ENCODE peak calls at places on chromosomes 5 and 9, in six cellular contexts. M is CD8-positive, alpha-beta T cell; P is A549; D is Peyer's patch; I is foreskin keratinocyte; T is mesenchymal stem cell. S is an unnamed sample.

GRCh38 chr9:136014928-136015633 is 53.9 kb upstream of the UBAC1 start:
- DNase-seq in P (no peak), M (no peak), T (no peak), I (no peak), D (no peak), S (peak; percentile 44)

GRCh38 chr9:116471943-116472506 is 215.1 kb upstream of the TRIM32 start:
- DNase-seq in M (no peak), I (no peak), T (no peak), D (no peak), P (no peak), S (no peak)

GRCh38 chr5:178545941-178546674 is 44.1 kb downstream of the COL23A1 start:
- DNase-seq in D (no peak), I (no peak), P (no peak), T (no peak), M (no peak), S (no peak)

GRCh38 chr9:76400534-76401096 is 6.4 kb upstream of the RFK start:
- DNase-seq in P (no peak), T (no peak), M (no peak), D (no peak), I (peak; percentile 85), S (no peak)

GRCh38 chr9:111399211-111399739 is 69.3 kb upstream of the OR2K2 start:
- DNase-seq in D (no peak), M (no peak), T (no peak), I (no peak), P (no peak), S (no peak)

GRCh38 chr5:124546643-124547042 is 199.8 kb downstream of the ZNF608 start:
- DNase-seq in M (no peak), P (no peak), I (peak; percentile 32), T (peak; percentile 34), D (no peak), S (no peak)

GRCh38 chr9:134804871-134805270 is 75.7 kb upstream of the FCN2 start:
- DNase-seq in I (no peak), M (no peak), P (no peak), T (no peak), D (no peak), S (no peak)

GRCh38 chr5:176538985-176539384 is 1.8 kb upstream of the RNF44 start:
- DNase-seq in D (no peak), I (no peak), P (no peak), T (no peak), M (no peak), S (no peak)

GRCh38 chr5:76249601-76250000 is 153.5 kb upstream of the IQGAP2 start:
- DNase-seq in I (no peak), P (no peak), M (no peak), D (no peak), T (no peak), S (no peak)

GRCh38 chr9:93223241-93224180 is 39.6 kb downstream of the WNK2 start:
- DNase-seq in P (peak; percentile 65), I (peak; percentile 91), M (no peak), T (no peak), D (no peak), S (no peak)

GRCh38 chr9:128913048-128913900 is 7.5 kb upstream of the PHYHD1 start:
- DNase-seq in T (no peak), D (no peak), M (no peak), I (no peak), P (peak; percentile 42), S (no peak)

GRCh38 chr5:66807743-66808142 is 211.6 kb downstream of the MAST4 start:
- DNase-seq in I (peak; percentile 80), T (peak; percentile 41), M (no peak), P (peak; percentile 66), D (no peak), S (no peak)

GRCh38 chr5:179149278-179149677 is 89.1 kb downstream of the ZNF354C start:
- DNase-seq in I (no peak), M (no peak), T (no peak), D (no peak), P (no peak), S (peak; percentile 17)

GRCh38 chr5:6405591-6405990 is 27.2 kb upstream of the MED10 start:
- DNase-seq in M (no peak), I (no peak), D (no peak), T (no peak), P (no peak), S (no peak)

GRCh38 chr5:151427258-151427657 is 20.1 kb upstream of the SLC36A1 start:
- DNase-seq in D (no peak), I (no peak), M (no peak), T (no peak), P (no peak), S (no peak)

GRCh38 chr5:171428168-171428658 is 8.8 kb downstream of the FGF18 start:
- DNase-seq in M (no peak), D (peak; percentile 21), I (no peak), T (no peak), P (no peak), S (no peak)

GRCh38 chr5:17185776-17186175 is 31.7 kb upstream of the BASP1 start:
- DNase-seq in T (peak; percentile 94), M (no peak), D (peak; percentile 56), P (no peak), I (peak; percentile 59), S (no peak)

GRCh38 chr9:128163523-128164331 is 3.7 kb downstream of the BBLN start:
- DNase-seq in T (no peak), P (no peak), D (no peak), I (no peak), M (no peak), S (peak; percentile 52)

GRCh38 chr5:65483474-65484346 is 2.0 kb upstream of the ADAMTS6 start:
- DNase-seq in T (peak; percentile 85), M (no peak), D (no peak), I (peak; percentile 63), P (no peak), S (no peak)

GRCh38 chr5:38673671-38674071 is 117.2 kb upstream of the LIFR start:
- DNase-seq in P (no peak), I (peak; percentile 30), D (no peak), T (no peak), M (no peak), S (no peak)
- H3K4me1 ChIP-seq in P (peaks cover 35% of the 10 kb centered on the region), I (no peaks in the 10 kb centered on the region), D (no peaks in the 10 kb centered on the region), T (no peaks in the 10 kb centered on the region), M (no peaks in the 10 kb centered on the region), S (no peaks in the 10 kb centered on the region)

DNA sequence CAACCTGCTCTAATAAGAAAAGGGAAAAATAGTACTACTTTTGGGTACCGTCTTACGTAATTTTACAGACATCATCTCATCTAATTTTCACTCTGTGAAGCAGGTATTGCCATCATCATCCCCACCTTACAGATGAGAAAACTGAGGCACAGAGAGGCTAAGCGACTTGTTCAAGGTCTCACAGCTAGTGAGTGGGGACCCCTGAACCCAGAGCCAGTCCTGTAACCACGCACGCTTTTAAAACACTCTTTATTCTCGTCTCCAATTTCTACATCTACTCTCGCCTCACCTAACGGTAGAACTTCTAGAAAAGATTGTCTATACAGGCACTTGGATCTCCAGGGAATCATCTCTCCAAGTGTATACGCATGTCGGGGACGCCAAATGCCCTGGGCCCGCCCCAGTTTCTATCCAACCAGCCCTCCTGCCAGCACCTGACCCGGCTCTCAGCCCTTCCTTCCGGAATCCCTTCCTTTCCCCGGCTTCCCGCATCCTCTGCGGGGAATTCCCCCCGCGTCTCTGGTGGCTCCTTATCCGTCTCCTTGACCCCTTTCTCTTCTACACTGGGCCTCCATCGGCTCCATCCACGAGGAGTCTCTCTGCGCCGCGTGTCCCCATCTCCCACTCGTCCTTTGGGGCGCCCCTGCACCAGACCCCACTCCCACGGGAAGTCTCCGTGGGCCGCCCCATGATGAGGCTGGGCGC is 1.6 kb upstream of the TRAF1 start:
- DNase-seq in D (peak; percentile 67), P (no peak), T (peak; percentile 65), I (peak; percentile 24), M (peak; percentile 70), S (no peak)
- H3K4me1 ChIP-seq in D (no peaks in the 10 kb centered on the region), P (peaks cover 26% of the 10 kb centered on the region), T (peaks cover 30% of the 10 kb centered on the region), I (peaks cover 11% of the 10 kb centered on the region), M (peaks cover 86% of the 10 kb centered on the region), S (no peaks in the 10 kb centered on the region)

GRCh38 chr9:133394687-133395271 is 18.6 kb downstream of the STKLD1 start:
- DNase-seq in T (no peak), M (no peak), P (no peak), I (no peak), D (no peak), S (no peak)
- H3K4me1 ChIP-seq in T (no peaks in the 10 kb centered on the region), M (no peaks in the 10 kb centered on the region), P (no peaks in the 10 kb centered on the region), I (no peaks in the 10 kb centered on the region), D (no peaks in the 10 kb centered on the region), S (no peaks in the 10 kb centered on the region)

GRCh38 chr9:89036383-89036782 is 45.1 kb downstream of the S1PR3 start:
- DNase-seq in T (peak; percentile 25), M (no peak), I (no peak), P (no peak), D (no peak), S (no peak)

GRCh38 chr9:89037891-89038290 is 46.6 kb downstream of the S1PR3 start:
- DNase-seq in M (no peak), D (no peak), T (no peak), P (no peak), I (no peak), S (no peak)

GRCh38 chr9:89037325-89037724 is 46.1 kb downstream of the S1PR3 start:
- DNase-seq in D (no peak), M (no peak), I (no peak), T (no peak), P (no peak), S (no peak)

GRCh38 chr9:89038354-89039091 is 47.3 kb downstream of the S1PR3 start:
- DNase-seq in P (no peak), M (no peak), D (no peak), T (peak; percentile 16), I (peak; percentile 94), S (no peak)

DNA sequence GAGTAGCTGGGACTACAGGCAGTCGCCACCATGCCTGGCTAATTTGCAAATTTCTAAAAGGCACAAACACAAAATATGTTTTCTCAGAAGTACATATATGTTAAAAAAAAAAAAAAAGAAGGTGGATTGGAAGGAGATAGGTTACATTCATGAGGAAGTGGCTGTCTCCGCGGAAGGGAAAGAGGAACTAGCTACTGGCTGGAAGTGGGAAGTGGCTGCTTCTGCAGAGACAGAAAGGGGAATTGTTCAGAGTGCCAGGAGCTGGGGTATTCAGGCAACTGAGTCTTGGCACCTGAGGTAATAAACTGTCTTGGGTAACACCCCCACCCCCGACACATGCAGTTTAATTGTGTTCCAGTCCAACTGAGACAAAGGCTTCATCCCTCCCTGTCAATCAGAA is 45.6 kb downstream of the S1PR3 start:
- DNase-seq in M (no peak), D (no peak), T (no peak), I (no peak), P (no peak), S (no peak)
- H3K4me1 ChIP-seq in M (no peaks in the 10 kb centered on the region), D (no peaks in the 10 kb centered on the region), T (no peaks in the 10 kb centered on the region), I (peaks cover 4% of the 10 kb centered on the region), P (no peaks in the 10 kb centered on the region), S (no peaks in the 10 kb centered on the region)

GRCh38 chr5:35869705-35870277 is 13.1 kb downstream of the IL7R start:
- DNase-seq in D (no peak), M (no peak), P (no peak), T (no peak), I (no peak), S (no peak)
- H3K4me1 ChIP-seq in D (no peaks in the 10 kb centered on the region), M (peaks cover 61% of the 10 kb centered on the region), P (no peaks in the 10 kb centered on the region), T (no peaks in the 10 kb centered on the region), I (no peaks in the 10 kb centered on the region), S (no peaks in the 10 kb centered on the region)

S was measured in right lobe of liver.